ENCODE peak calls at places on chromosome 10, in nine cellular contexts. I is Panc1, P is HCT116, S is GM23338, F is breast epithelium, K is K562, L is stomach, A is transverse colon, D is HepG2. C is an unnamed sample.
A peak's percentile ranks its signal among the peaks of the same experiment; 100 is the strongest.

GRCh38 chr10:125057158-125058001 is 103.0 kb downstream of the CTBP2 start:
- DNase-seq in I (no peak), P (no peak), S (no peak), F (no peak), K (peak; percentile 40), L (no peak), A (peak; percentile 60), D (no peak), C (peak; percentile 94)

GRCh38 chr10:22630229-22631174 is 83.9 kb downstream of the PIP4K2A start:
- DNase-seq in I (no peak), P (no peak), S (no peak), F (no peak), K (peak; percentile 77), L (no peak), A (no peak), D (no peak), C (no peak)

GRCh38 chr10:58674260-58674659 is 161.6 kb downstream of the BICC1 start:
- DNase-seq in I (no peak), P (no peak), S (no peak), F (no peak), K (no peak), L (no peak), A (no peak), D (no peak), C (no peak)

GRCh38 chr10:29859521-29860130 is 199.8 kb downstream of the JCAD start:
- DNase-seq in I (no peak), P (no peak), S (no peak), F (no peak), K (no peak), L (no peak), A (no peak), D (no peak), C (no peak)

GRCh38 chr10:45374451-45375052 is 536 bp downstream of the ALOX5 start:
- DNase-seq in I (no peak), P (no peak), S (peak; percentile 32), F (no peak), K (no peak), L (no peak), A (no peak), D (no peak), C (no peak)

GRCh38 chr10:19930936-19931859 is 115.0 kb downstream of the PLXDC2 start:
- DNase-seq in I (no peak), P (no peak), S (peak; percentile 24), F (no peak), K (no peak), L (no peak), A (peak; percentile 56), D (no peak), C (no peak)

GRCh38 chr10:24912214-24912613 is 40.2 kb downstream of the PRTFDC1 start:
- DNase-seq in I (no peak), P (no peak), S (no peak), F (no peak), K (peak; percentile 51), L (no peak), A (no peak), D (no peak), C (no peak)

GRCh38 chr10:23516530-23516929 is 77.7 kb downstream of the OTUD1 start:
- DNase-seq in I (no peak), P (no peak), S (peak; percentile 71), F (no peak), K (peak; percentile 5), L (no peak), A (no peak), D (peak; percentile 17), C (no peak)

GRCh38 chr10:110993024-110993693 is 73.8 kb downstream of the SHOC2 start:
- DNase-seq in I (no peak), P (no peak), S (no peak), F (no peak), K (no peak), L (no peak), A (no peak), D (no peak), C (no peak)

GRCh38 chr10:70596860-70597809 is 5.4 kb downstream of the PRF1 start:
- DNase-seq in I (no peak), P (no peak), S (no peak), F (no peak), K (peak; percentile 55), L (no peak), A (no peak), D (peak; percentile 19), C (no peak)

DNA sequence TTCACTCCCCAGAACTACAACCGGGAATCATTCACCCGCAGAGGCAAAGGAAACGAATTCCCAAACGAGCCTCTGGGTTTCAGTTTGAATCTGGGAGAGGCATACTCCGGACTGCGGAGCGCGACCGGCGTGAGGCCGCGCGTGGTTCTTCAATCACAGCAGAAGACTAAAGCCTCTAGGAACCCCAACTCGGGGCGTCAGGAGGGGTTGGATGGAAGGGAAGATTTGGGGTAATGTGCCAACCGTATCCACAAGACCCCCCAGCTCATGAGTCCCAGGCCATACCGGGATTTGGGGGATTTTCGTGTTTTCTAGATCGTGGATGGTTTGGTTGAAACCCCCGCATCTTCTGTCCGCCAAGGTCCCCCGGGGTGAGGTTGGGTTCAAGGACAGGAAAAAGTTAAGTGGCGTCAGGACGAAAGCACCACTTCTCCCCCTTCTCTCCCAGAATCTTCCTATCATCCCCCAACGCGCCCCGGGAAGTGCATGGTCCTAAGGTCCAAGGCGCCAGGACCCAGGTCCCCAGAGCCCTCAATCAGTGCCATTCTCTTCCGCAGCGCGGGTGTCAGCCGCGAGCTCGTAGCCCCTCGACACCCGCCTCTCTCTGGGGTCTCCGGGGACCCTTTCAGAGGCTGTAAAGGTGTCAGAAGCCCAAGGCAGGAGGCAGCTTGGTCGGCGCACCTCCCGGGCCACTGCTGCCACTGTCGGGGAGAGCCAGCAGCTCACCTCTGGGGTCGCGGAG is 1.7 kb downstream of the MKX start:
- DNase-seq in I (no peak), P (no peak), S (peak; percentile 61), F (no peak), K (no peak), L (no peak), A (peak; percentile 9), D (no peak), C (no peak)
- H3K4me1 ChIP-seq in I (no peaks in the 10 kb centered on the region), P (peaks cover 13% of the 10 kb centered on the region), S (peaks cover 30% of the 10 kb centered on the region), F (peaks cover 23% of the 10 kb centered on the region), K (peaks cover 21% of the 10 kb centered on the region), L (peaks cover 58% of the 10 kb centered on the region), A (no peaks in the 10 kb centered on the region), D (peaks cover 20% of the 10 kb centered on the region), C (peaks cover 56% of the 10 kb centered on the region)

DNA sequence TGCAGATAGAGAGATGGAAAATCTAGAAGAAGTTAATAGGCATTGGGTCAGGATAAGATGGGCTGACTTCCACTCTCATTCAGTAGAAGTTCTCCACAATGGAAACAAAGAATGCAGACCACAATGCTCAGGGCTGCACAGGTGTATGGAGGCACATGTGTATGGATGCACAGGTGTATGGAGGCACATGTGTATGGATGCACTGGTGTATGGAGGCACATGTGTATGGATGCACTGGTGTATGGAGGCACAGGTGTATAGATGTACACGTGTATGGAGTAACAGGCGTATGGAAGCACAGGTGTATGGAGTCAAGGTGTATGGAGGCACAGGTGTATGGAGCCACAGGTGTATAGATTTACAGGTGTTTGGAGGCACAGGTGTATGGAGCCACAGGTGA is 285.7 kb upstream of the PPP2R2D start:
- DNase-seq in I (no peak), P (no peak), S (no peak), F (no peak), K (no peak), L (no peak), A (no peak), D (no peak), C (no peak)
- H3K27ac ChIP-seq in I (no peak overlapping the region), P (no peak overlapping the region), S (no peak overlapping the region), F (no peak overlapping the region), K (no peak overlapping the region), L (no peak overlapping the region), A (no peak overlapping the region), D (no peak overlapping the region), C (no peak overlapping the region)

DNA sequence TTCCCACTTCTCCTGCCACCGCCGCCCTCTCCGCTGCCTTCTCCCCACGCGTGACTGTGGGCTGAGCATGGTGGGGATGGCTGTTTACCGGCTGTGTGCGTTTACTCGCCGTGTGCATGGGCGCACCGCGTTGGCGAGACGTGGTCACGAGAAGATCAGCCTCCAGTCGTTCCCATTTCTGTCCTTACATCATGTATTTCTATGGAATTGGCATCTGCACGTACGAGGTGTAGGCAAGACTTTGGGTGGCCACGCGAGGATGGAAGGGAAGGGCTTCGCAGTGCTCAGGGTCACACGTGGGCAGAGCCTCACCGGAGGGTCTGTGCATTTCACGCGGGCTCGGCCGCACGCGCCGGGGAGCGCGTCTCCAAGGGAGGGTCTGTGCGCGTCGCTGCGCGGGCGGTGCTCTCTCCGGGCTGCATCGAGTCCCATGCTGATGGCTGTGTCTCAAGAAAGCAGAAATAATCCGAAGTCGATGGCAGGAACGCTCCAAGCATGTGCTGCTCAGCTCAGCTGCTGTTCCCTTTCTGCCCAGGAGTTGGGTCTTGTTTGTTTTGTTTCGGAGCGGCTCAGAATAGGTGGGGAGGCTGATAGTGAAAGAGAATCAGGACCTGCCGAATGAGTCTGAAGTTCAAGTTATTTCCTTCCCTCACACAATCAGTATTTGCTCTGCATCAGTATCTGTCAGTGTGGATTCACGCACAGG is 973 bp downstream of the CAMK1D start:
- DNase-seq in I (no peak), P (no peak), S (peak; percentile 78), F (no peak), K (no peak), L (no peak), A (peak; percentile 67), D (peak; percentile 29), C (no peak)
- TF ChIP-seq POLR2AphosphoS5 in I (no peak), P (no peak), S (no peak), F (no peak), K (no peak), L (no peak), A (peak; percentile 66), D (no peak), C (no peak)

DNA sequence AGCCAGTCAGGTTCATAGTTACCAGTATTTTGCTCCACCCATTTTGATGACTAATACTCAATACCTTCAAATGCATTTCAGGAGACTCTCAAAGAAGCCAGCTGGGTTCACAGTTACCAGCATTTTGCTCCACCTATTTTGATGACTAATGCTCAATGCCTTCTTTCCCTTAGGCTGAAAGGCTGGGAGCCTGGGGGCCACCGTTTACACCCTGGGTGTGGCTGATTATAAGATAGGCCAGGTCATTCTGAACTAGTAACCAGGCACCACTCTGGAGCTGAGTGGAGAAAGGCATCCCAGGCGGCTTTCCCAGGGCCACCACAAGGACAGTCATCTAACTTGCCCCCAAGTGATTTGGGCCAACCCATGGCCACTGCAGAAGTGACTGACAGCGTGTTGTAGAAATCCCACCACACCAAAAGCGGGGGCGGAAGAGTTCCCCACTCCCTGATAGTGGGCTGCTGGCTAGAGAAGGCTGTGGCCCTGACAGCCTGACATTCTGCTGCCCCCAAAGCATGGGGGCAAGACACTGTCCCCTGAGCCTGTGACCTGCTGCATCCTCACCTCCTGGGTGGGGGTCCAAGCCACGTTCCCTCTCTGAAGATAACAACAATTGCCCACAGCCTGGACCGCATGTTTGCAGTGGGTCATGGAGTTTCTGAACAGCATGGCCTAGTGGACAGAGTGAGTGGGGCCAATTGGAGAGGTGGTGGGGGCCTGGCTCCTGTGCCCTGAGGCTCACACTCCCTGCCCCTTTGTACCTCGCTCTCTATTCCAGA is 23.0 kb upstream of the ZNF488 start:
- DNase-seq in I (peak; percentile 81), P (peak; percentile 96), S (peak; percentile 17), F (no peak), K (peak; percentile 89), L (peak; percentile 57), A (no peak), D (peak; percentile 80), C (peak; percentile 82)
- H3K4me1 ChIP-seq in I (peaks cover 76% of the 10 kb centered on the region), P (peaks cover 58% of the 10 kb centered on the region), S (peaks cover 9% of the 10 kb centered on the region), F (no peaks in the 10 kb centered on the region), K (peaks cover 35% of the 10 kb centered on the region), L (no peaks in the 10 kb centered on the region), A (no peaks in the 10 kb centered on the region), D (peaks cover 28% of the 10 kb centered on the region), C (peaks cover 25% of the 10 kb centered on the region)

C was measured in esophagus muscularis mucosa.